ENCODE peak calls at places on chromosomes 16 and 17, in four cellular contexts. J, R, S and D are unnamed samples.

GRCh38 chr17:81295678-81296381 is 723 bp upstream of the SLC38A10 start:
- DNase-seq in J (no peak), R (no peak), S (no peak), D (peak; percentile 19)

GRCh38 chr16:84913315-84913714 is 93.5 kb downstream of the CRISPLD2 start:
- DNase-seq in J (no peak), R (no peak), S (peak; percentile 59), D (no peak)

GRCh38 chr17:27764589-27764988 is 35.7 kb downstream of the NOS2 start:
- DNase-seq in J (peak; percentile 24), R (no peak), S (no peak), D (no peak)

GRCh38 chr16:4661661-4662060 is 31.7 kb upstream of the NUDT16L1 start:
- DNase-seq in J (peak; percentile 72), R (peak; percentile 88), S (no peak), D (peak; percentile 74)

GRCh38 chr16:83862661-83863060 is 36.3 kb upstream of the MLYCD start:
- DNase-seq in J (no peak), R (no peak), S (no peak), D (no peak)

GRCh38 chr17:46732754-46733398 is 85.6 kb downstream of the WNT3 start:
- DNase-seq in J (no peak), R (no peak), S (no peak), D (no peak)

GRCh38 chr17:17792551-17793377 is 44.0 kb downstream of the SREBF1 start:
- DNase-seq in J (peak; percentile 67), R (no peak), S (peak; percentile 37), D (no peak)

GRCh38 chr17:80855968-80856862 is 135.4 kb upstream of the CHMP6 start:
- DNase-seq in J (no peak), R (no peak), S (peak; percentile 82), D (no peak)

GRCh38 chr16:53945996-53946395 is 242.0 kb downstream of the FTO start:
- DNase-seq in J (no peak), R (no peak), S (no peak), D (no peak)